ENCODE peak calls at places on chromosomes 2 and 18, in ten cellular contexts. One of them, this sample, is unnamed.

GRCh38 chr18:8496186-8496585 is 113.1 kb upstream of the RAB12 start:
- DNase-seq in left cardiac atrium: no peak
- DNase-seq in Daoy: no peak
- DNase-seq in activated CD4-positive, alpha-beta T cell treated with anti-CD3 and anti-CD28 coated beads for 1 hour: no peak
- DNase-seq in T follicular helper cell: no peak
- DNase-seq in NCI-H1436: no peak
- DNase-seq in NCI-H1092 treated with DMSO at 0.1 percent for 48 hours: no peak
- DNase-seq in HuH-7.5: no peak
- DNase-seq in lower lobe of right lung: no peak
- DNase-seq in cerebellar cortex: no peak
- DNase-seq in this sample: no peak

GRCh38 chr2:85760371-85760770 is 6.6 kb downstream of the ATOH8 start:
- DNase-seq in Daoy: no peak
- DNase-seq in lower lobe of right lung: no peak
- DNase-seq in NCI-H1436: no peak
- DNase-seq in HuH-7.5: no peak
- DNase-seq in activated CD4-positive, alpha-beta T cell treated with anti-CD3 and anti-CD28 coated beads for 1 hour: no peak
- DNase-seq in cerebellar cortex: no peak
- DNase-seq in T follicular helper cell: no peak
- DNase-seq in left cardiac atrium: no peak
- DNase-seq in NCI-H1092 treated with DMSO at 0.1 percent for 48 hours: no peak
- DNase-seq in this sample: no peak

GRCh38 chr2:38671946-38672345 is 6.0 kb downstream of the GALM start:
- DNase-seq in left cardiac atrium: no peak
- DNase-seq in activated CD4-positive, alpha-beta T cell treated with anti-CD3 and anti-CD28 coated beads for 1 hour: no peak
- DNase-seq in lower lobe of right lung: no peak
- DNase-seq in T follicular helper cell: no peak
- DNase-seq in NCI-H1436: no peak
- DNase-seq in HuH-7.5: no peak
- DNase-seq in NCI-H1092 treated with DMSO at 0.1 percent for 48 hours: no peak
- DNase-seq in Daoy: no peak
- DNase-seq in cerebellar cortex: no peak
- DNase-seq in this sample: no peak

GRCh38 chr2:36404754-36405153 is 49.2 kb downstream of the CRIM1 start:
- DNase-seq in Daoy: no peak
- DNase-seq in lower lobe of right lung: no peak
- DNase-seq in left cardiac atrium: no peak
- DNase-seq in cerebellar cortex: no peak
- DNase-seq in NCI-H1436: no peak
- DNase-seq in T follicular helper cell: no peak
- DNase-seq in NCI-H1092 treated with DMSO at 0.1 percent for 48 hours: no peak
- DNase-seq in HuH-7.5: no peak
- DNase-seq in activated CD4-positive, alpha-beta T cell treated with anti-CD3 and anti-CD28 coated beads for 1 hour: no peak
- DNase-seq in this sample: no peak

GRCh38 chr2:38277245-38278119 is 99.6 kb downstream of the ATL2 start:
- DNase-seq in lower lobe of right lung: no peak
- DNase-seq in Daoy: no peak
- DNase-seq in T follicular helper cell: no peak
- DNase-seq in NCI-H1092 treated with DMSO at 0.1 percent for 48 hours: no peak
- DNase-seq in HuH-7.5: no peak
- DNase-seq in cerebellar cortex: no peak
- DNase-seq in activated CD4-positive, alpha-beta T cell treated with anti-CD3 and anti-CD28 coated beads for 1 hour: no peak
- DNase-seq in NCI-H1436: no peak
- DNase-seq in left cardiac atrium: no peak
- DNase-seq in this sample: no peak

GRCh38 chr2:127094509-127095366 is 12.2 kb downstream of the BIN1 start:
- DNase-seq in NCI-H1092 treated with DMSO at 0.1 percent for 48 hours: no peak
- DNase-seq in lower lobe of right lung: peak; percentile 64
- DNase-seq in T follicular helper cell: no peak
- DNase-seq in left cardiac atrium: peak; percentile 57
- DNase-seq in HuH-7.5: no peak
- DNase-seq in activated CD4-positive, alpha-beta T cell treated with anti-CD3 and anti-CD28 coated beads for 1 hour: no peak
- DNase-seq in Daoy: peak; percentile 38
- DNase-seq in NCI-H1436: no peak
- DNase-seq in cerebellar cortex: no peak
- DNase-seq in this sample: no peak

GRCh38 chr18:30705943-30706342 is 336.6 kb downstream of the DSC3 start:
- DNase-seq in activated CD4-positive, alpha-beta T cell treated with anti-CD3 and anti-CD28 coated beads for 1 hour: no peak
- DNase-seq in left cardiac atrium: no peak
- DNase-seq in Daoy: no peak
- DNase-seq in lower lobe of right lung: no peak
- DNase-seq in cerebellar cortex: no peak
- DNase-seq in T follicular helper cell: no peak
- DNase-seq in HuH-7.5: no peak
- DNase-seq in NCI-H1092 treated with DMSO at 0.1 percent for 48 hours: no peak
- DNase-seq in NCI-H1436: no peak
- DNase-seq in this sample: no peak

GRCh38 chr2:240986787-240987411 is 11.5 kb upstream of the SNED1 start:
- DNase-seq in cerebellar cortex: no peak
- DNase-seq in left cardiac atrium: peak; percentile 75
- DNase-seq in Daoy: peak; percentile 58
- DNase-seq in HuH-7.5: no peak
- DNase-seq in NCI-H1436: no peak
- DNase-seq in NCI-H1092 treated with DMSO at 0.1 percent for 48 hours: no peak
- DNase-seq in lower lobe of right lung: peak; percentile 66
- DNase-seq in activated CD4-positive, alpha-beta T cell treated with anti-CD3 and anti-CD28 coated beads for 1 hour: no peak
- DNase-seq in T follicular helper cell: no peak
- DNase-seq in this sample: peak; percentile 9

This sample was measured in activated B cell treated with CpG ODN at 0.5 μM for 24 hours.